ENCODE peak calls at places on chromosomes 1 and 21, in eight cellular contexts. A is HFFc6; N is germinal center; U is mammary epithelial cell; R is LoVo; Z is ovary; D is CD4-positive, alpha-beta T cell; X is kidney. F is an unnamed sample.

GRCh38 chr1:62435231-62436038 is 1.4 kb upstream of the USP1 start:
- DNase-seq in D (no peak), Z (peak), U (no peak), X (no peak), N (no peak), R (no peak), A (no peak), F (no peak)

GRCh38 chr1:162040657-162041056 is 17.0 kb upstream of the OLFML2B start:
- DNase-seq in A (peak), U (peak), Z (no peak), D (no peak), R (no peak), N (no peak), X (no peak), F (no peak)

GRCh38 chr1:167197692-167198091 is 23.0 kb upstream of the POU2F1 start:
- DNase-seq in D (no peak), A (no peak), N (no peak), R (no peak), X (no peak), Z (no peak), U (no peak), F (no peak)

GRCh38 chr1:27496604-27497155 is 6.7 kb upstream of the WASF2 start:
- DNase-seq in D (no peak), N (no peak), A (no peak), U (no peak), Z (peak), R (no peak), X (peak), F (no peak)

GRCh38 chr21:41425954-41426655 is at the start of gene MX1:
- DNase-seq in A (no peak), N (peak), R (peak), X (peak), D (peak), U (peak), Z (peak), F (no peak)

GRCh38 chr1:77282187-77282865 is 507 bp downstream of the AK5 start:
- DNase-seq in R (no peak), Z (no peak), D (peak), A (peak), U (peak), N (peak), X (peak), F (peak)

GRCh38 chr1:66852870-66853269 is 51.8 kb upstream of the INSL5 start:
- DNase-seq in A (no peak), U (peak), Z (no peak), R (no peak), N (no peak), D (no peak), X (no peak), F (no peak)

GRCh38 chr1:173392895-173393654 is 84.1 kb upstream of the PRDX6 start:
- DNase-seq in U (peak), D (no peak), Z (no peak), R (no peak), N (no peak), X (no peak), A (peak), F (no peak)

GRCh38 chr1:183287191-183287675 is 101.2 kb downstream of the LAMC2 start:
- DNase-seq in X (no peak), Z (peak), A (no peak), R (no peak), D (no peak), U (no peak), N (no peak), F (no peak)

GRCh38 chr21:44527983-44528633 is 11.9 kb downstream of the KRTAP10-1 start:
- DNase-seq in R (no peak), Z (no peak), D (no peak), U (no peak), X (peak), N (no peak), A (no peak), F (no peak)

GRCh38 chr1:62687903-62688686 is at the start of gene DOCK7:
- DNase-seq in U (peak), D (peak), N (peak), X (peak), R (peak), A (peak), Z (peak), F (peak)

GRCh38 chr1:209587778-209588177 is 4.3 kb downstream of the CAMK1G start:
- DNase-seq in Z (no peak), U (peak), X (no peak), A (peak), N (no peak), D (no peak), R (peak), F (no peak)

F was measured in NCI-H524 treated with DMSO at 0.1 percent for 48 hours.